ENCODE peak calls at places on chromosome 20, in six cellular contexts. Z is H9, D is IMR-90, M is mesenchymal stem cell, A is neuronal stem cell, P is trophoblast cell. Y is an unnamed sample.

GRCh38 chr20:10239954-10240353 is 21.3 kb downstream of the SNAP25 start:
- DNase-seq in D (peak), P (no peak), M (peak), A (no peak), Z (no peak), Y (no peak)

GRCh38 chr20:34283844-34284243 is 19.3 kb downstream of the AHCY start:
- DNase-seq in Z (no peak), A (no peak), P (no peak), M (no peak), D (no peak), Y (no peak)

GRCh38 chr20:21719592-21720214 is 14.2 kb downstream of the PAX1 start:
- DNase-seq in M (peak), D (peak), Z (no peak), A (no peak), P (peak), Y (no peak)

GRCh38 chr20:1332749-1333300 is 3.9 kb upstream of the SDCBP2 start:
- DNase-seq in Z (no peak), D (no peak), M (no peak), P (no peak), A (no peak), Y (no peak)

GRCh38 chr20:20079102-20079784 is 26.9 kb downstream of the CFAP61 start:
- DNase-seq in Z (no peak), M (no peak), D (no peak), A (no peak), P (no peak), Y (no peak)

GRCh38 chr20:62411479-62412193 is 4.6 kb upstream of the CABLES2 start:
- DNase-seq in Z (no peak), M (no peak), D (no peak), P (peak), A (no peak), Y (no peak)

GRCh38 chr20:46695888-46696287 is 6.6 kb upstream of the TP53RK start:
- DNase-seq in Z (no peak), M (peak), A (no peak), P (no peak), D (peak), Y (no peak)

GRCh38 chr20:25533920-25534700 is 51.2 kb downstream of the NINL start:
- DNase-seq in P (no peak), D (no peak), Z (no peak), M (no peak), A (no peak), Y (no peak)

GRCh38 chr20:9660236-9660868 is 146.0 kb downstream of the LAMP5 start:
- DNase-seq in M (no peak), Z (peak), D (peak), P (no peak), A (peak), Y (peak)

GRCh38 chr20:1323256-1323655 is 5.7 kb downstream of the SDCBP2 start:
- DNase-seq in A (no peak), M (no peak), D (no peak), Z (no peak), P (no peak), Y (no peak)

GRCh38 chr20:58342104-58342945 is 32.8 kb downstream of the RAB22A start:
- DNase-seq in D (peak), Z (no peak), P (no peak), M (peak), A (no peak), Y (no peak)

GRCh38 chr20:14890713-14891112 is 553.3 kb upstream of the FLRT3 start:
- DNase-seq in A (no peak), M (no peak), Z (no peak), P (no peak), D (no peak), Y (no peak)

GRCh38 chr20:62376112-62377063 is 9.3 kb upstream of the LAMA5 start:
- DNase-seq in A (peak), Z (peak), P (peak), M (peak), D (peak), Y (peak)

GRCh38 chr20:23082846-23083552 is 3.1 kb downstream of the CD93 start:
- DNase-seq in A (no peak), P (no peak), Z (peak), M (no peak), D (no peak), Y (peak)

GRCh38 chr20:25009218-25010145 is 16.9 kb upstream of the APMAP start:
- DNase-seq in A (no peak), D (no peak), Z (no peak), M (no peak), P (no peak), Y (no peak)

GRCh38 chr20:53070714-53071392 is 98.7 kb downstream of the TSHZ2 start:
- DNase-seq in D (no peak), A (no peak), M (peak), Z (no peak), P (no peak), Y (no peak)

GRCh38 chr20:13102237-13102636 is 93.5 kb downstream of the SPTLC3 start:
- DNase-seq in M (peak), Z (no peak), D (peak), P (no peak), A (no peak), Y (no peak)

GRCh38 chr20:34369265-34369664 is 6.2 kb downstream of the ITCH start:
- DNase-seq in A (no peak), Z (no peak), D (no peak), P (no peak), M (no peak), Y (peak)

GRCh38 chr20:59320426-59320825 is 20.0 kb downstream of the EDN3 start:
- DNase-seq in D (no peak), Z (no peak), A (no peak), M (no peak), P (no peak), Y (no peak)

GRCh38 chr20:2599265-2600060 is 53.0 kb upstream of the NOP56 start:
- DNase-seq in P (no peak), M (no peak), A (peak), Z (peak), D (no peak), Y (peak)

GRCh38 chr20:55417797-55418196 is 587.5 kb downstream of the CBLN4 start:
- DNase-seq in A (no peak), Z (no peak), D (no peak), P (no peak), M (no peak), Y (no peak)

GRCh38 chr20:11907621-11908020 is 10.1 kb upstream of the BTBD3 start:
- DNase-seq in M (no peak), P (no peak), D (peak), A (no peak), Z (no peak), Y (no peak)

GRCh38 chr20:59933296-59933848 is at the start of gene SYCP2:
- DNase-seq in A (no peak), P (peak), Z (peak), D (no peak), M (no peak), Y (no peak)

GRCh38 chr20:45052698-45053440 is 48.1 kb downstream of the KCNS1 start:
- DNase-seq in M (peak), Z (no peak), P (no peak), D (peak), A (no peak), Y (no peak)

GRCh38 chr20:48146303-48146702 is 361.0 kb upstream of the SULF2 start:
- DNase-seq in M (no peak), Z (no peak), A (no peak), P (no peak), D (no peak), Y (no peak)

GRCh38 chr20:919491-919916 is 3.4 kb upstream of the ANGPT4 start:
- DNase-seq in Z (no peak), P (no peak), A (no peak), M (no peak), D (no peak), Y (peak)

GRCh38 chr20:4814696-4815252 is 93.1 kb downstream of the PRND start:
- DNase-seq in P (peak), Z (no peak), D (no peak), A (no peak), M (no peak), Y (no peak)

GRCh38 chr20:19047040-19047950 is 165.1 kb upstream of the SLC24A3 start:
- DNase-seq in D (no peak), A (no peak), Z (no peak), P (peak), M (no peak), Y (no peak)

GRCh38 chr20:24086121-24086520 is 97.5 kb upstream of the GGTLC1 start:
- DNase-seq in Z (no peak), A (no peak), P (no peak), M (no peak), D (no peak), Y (no peak)

GRCh38 chr20:48667889-48668413 is 159.8 kb downstream of the PREX1 start:
- DNase-seq in Z (no peak), D (no peak), M (no peak), A (no peak), P (no peak), Y (no peak)

GRCh38 chr20:50575869-50576720 is 65.9 kb downstream of the PTPN1 start:
- DNase-seq in Z (peak), P (peak), M (peak), A (peak), D (peak), Y (peak)

GRCh38 chr20:34530342-34530741 is 14.1 kb downstream of the DYNLRB1 start:
- DNase-seq in P (no peak), M (no peak), D (no peak), Z (no peak), A (no peak), Y (no peak)

GRCh38 chr20:43665466-43666176 is 1.3 kb upstream of the MYBL2 start:
- DNase-seq in Z (no peak), A (no peak), D (no peak), M (no peak), P (peak), Y (peak)

GRCh38 chr20:48448601-48449384 is 379.0 kb downstream of the PREX1 start:
- DNase-seq in P (no peak), A (no peak), D (no peak), M (no peak), Z (no peak), Y (no peak)

GRCh38 chr20:20076297-20077065 is 24.1 kb downstream of the CFAP61 start:
- DNase-seq in A (no peak), Z (no peak), D (peak), M (peak), P (peak), Y (no peak)

GRCh38 chr20:49562341-49563014 is 5.5 kb downstream of the PTGIS start:
- DNase-seq in P (no peak), Z (peak), M (peak), A (no peak), D (peak), Y (peak)

GRCh38 chr20:40134176-40134575 is 554.9 kb downstream of the MAFB start:
- DNase-seq in A (no peak), M (no peak), D (no peak), P (peak), Z (no peak), Y (peak)

GRCh38 chr20:49452011-49452482 is 30.4 kb downstream of the KCNB1 start:
- DNase-seq in P (no peak), Z (no peak), M (no peak), D (no peak), A (no peak), Y (no peak)

GRCh38 chr20:37573626-37574198 is 46.0 kb upstream of the BLCAP start:
- DNase-seq in Z (peak), A (no peak), M (no peak), P (no peak), D (no peak), Y (no peak)
- H2AK5ac ChIP-seq in Z (no peak), A (no peak), M (no peak), P (no peak), D (no peak), Y (no peak)

DNA sequence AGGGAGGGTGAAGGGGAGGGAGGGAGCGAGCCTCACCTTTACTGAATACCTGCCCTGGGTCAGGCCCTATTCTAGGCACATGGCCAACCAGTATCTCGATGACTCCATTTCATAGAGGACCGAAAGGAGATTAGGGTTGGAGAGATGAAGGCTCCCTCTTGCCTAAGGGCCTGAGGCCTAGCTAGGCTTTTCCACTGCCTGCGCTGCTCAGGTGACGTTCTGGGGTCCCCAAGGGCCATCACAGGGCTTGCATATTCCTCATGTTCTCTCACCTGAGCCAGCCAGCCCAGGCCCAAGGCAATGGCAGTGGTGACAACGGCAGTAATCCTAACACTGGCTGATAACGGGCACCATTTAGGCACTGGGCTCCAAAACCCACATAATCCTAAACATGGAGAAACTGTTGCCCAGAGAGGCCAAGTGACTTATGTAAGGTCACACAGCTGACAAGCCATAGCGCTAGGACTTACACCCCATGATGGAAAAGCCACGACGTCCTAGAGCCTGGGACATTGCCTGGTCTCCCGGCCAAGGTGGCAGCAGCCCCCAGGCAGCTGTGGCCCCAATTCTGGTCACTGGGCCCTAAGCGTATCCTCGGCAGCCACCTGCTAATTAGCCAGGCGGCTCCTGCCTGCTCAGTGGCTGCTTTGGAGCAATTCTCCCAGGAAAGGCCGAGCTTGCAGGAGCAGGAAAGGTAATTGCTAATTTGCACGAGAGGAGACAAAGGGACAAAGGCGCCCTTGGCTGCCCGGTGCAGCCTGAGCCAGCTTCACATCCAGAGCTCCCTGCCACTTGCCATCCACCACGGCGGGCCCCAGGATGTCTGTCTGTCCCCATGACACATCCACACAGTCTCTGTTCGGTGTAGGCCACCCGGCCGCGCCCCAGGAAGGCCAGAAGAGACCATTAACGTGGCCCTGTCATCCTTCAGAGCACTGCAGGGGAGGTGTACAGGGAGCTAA is 21.5 kb downstream of the NOL4L start:
- DNase-seq in M (no peak), A (no peak), P (no peak), D (no peak), Z (no peak), Y (no peak)
- H2AK5ac ChIP-seq in M (no peak), A (peak), P (no peak), D (no peak), Z (no peak), Y (peak)

GRCh38 chr20:56688106-56688505 is 59.0 kb downstream of the TFAP2C start:
- DNase-seq in A (no peak), P (no peak), Z (no peak), M (no peak), D (no peak), Y (no peak)
- H2AK5ac ChIP-seq in A (no peak), P (no peak), Z (no peak), M (no peak), D (no peak), Y (no peak)

DNA sequence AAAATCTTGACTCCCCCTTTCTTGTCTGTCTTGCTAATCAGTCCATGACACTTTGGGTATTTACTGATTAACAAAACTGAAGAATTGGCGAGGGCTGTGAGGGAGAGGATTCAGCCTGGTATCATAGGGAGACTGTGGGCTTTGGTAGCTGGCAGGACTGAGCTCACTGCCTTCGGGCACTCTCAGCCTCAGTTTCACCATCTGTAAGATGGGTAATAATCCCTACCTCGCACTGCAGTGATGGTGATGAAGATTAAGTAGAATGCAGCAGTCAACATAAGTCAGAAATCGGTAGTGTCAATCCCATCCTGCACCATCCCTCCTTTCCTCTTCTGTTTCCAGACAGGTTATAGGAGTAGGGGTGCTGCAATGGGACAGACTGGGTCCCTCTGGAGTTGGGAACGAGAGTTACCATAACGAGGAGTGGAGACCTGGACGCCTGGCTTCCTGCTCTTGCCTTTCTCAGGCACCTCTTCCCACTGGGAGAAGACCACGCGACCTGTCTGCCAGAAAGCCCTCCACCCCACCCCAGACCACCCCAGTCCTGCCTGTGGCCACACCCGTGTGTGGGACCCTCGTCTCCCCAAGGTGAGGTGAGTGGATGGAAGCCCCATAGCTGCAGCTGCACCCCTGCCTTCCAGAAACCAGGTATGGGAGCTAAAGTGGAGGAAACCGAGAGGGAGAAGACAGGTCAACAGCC is 99.1 kb downstream of the SNX5 start:
- DNase-seq in Z (no peak), A (no peak), D (no peak), P (no peak), M (no peak), Y (no peak)
- H2AK5ac ChIP-seq in Z (no peak), A (no peak), D (no peak), P (no peak), M (no peak), Y (no peak)

DNA sequence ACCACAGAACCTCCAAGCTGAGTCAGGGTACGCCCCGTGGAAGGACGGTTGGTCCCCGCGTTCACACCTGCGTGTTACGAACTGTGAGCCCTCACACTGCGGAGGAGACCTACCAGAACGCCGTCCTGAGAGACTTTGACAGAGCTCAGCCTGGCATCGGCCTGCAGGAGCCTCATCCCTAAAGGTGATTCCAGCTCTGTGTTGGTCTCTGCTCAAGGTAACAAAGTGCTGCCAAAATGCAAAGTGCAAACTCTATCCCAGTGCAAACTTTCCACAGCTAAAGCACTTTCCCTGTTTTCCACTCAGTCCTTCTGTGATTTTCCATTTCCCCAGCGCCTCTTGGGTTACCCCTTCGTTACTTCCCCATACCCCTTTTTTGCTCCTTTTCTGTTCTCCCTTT is 8.6 kb upstream of the ZBTB46 start:
- DNase-seq in A (no peak), D (no peak), M (no peak), Z (no peak), P (no peak), Y (no peak)
- H2AK5ac ChIP-seq in A (no peak), D (no peak), M (no peak), Z (no peak), P (peak), Y (no peak)

Y was measured in mesendoderm.